ENCODE peak calls at places on chromosome 1, in six cellular contexts. One of them, this sample, is unnamed.

GRCh38 chr1:186059311-186059710 is 315.7 kb downstream of the TPR start:
- DNase-seq in K562: no peak
- DNase-seq in WTC11: no peak
- DNase-seq in endothelial cell of umbilical vein: no peak
- DNase-seq in A549: no peak
- DNase-seq in H1: no peak
- DNase-seq in this sample: no peak

GRCh38 chr1:40034869-40035268 is 5.7 kb upstream of the CAP1 start:
- DNase-seq in K562: no peak
- DNase-seq in WTC11: no peak
- DNase-seq in endothelial cell of umbilical vein: no peak
- DNase-seq in A549: no peak
- DNase-seq in H1: no peak
- DNase-seq in this sample: no peak

GRCh38 chr1:151166506-151166956 is 587 bp downstream of the SCNM1 start:
- DNase-seq in K562: no peak
- DNase-seq in WTC11: no peak
- DNase-seq in endothelial cell of umbilical vein: no peak
- DNase-seq in A549: peak; percentile 36
- DNase-seq in H1: no peak
- DNase-seq in this sample: peak; percentile 9

GRCh38 chr1:9473032-9473792 is 66.1 kb upstream of the SLC25A33 start:
- DNase-seq in K562: peak; percentile 38
- DNase-seq in WTC11: no peak
- DNase-seq in endothelial cell of umbilical vein: peak; percentile 24
- DNase-seq in A549: peak; percentile 79
- DNase-seq in H1: no peak
- DNase-seq in this sample: no peak

GRCh38 chr1:109671067-109671466 is 3.2 kb downstream of the GSTM2 start:
- DNase-seq in K562: no peak
- DNase-seq in WTC11: no peak
- DNase-seq in endothelial cell of umbilical vein: peak; percentile 0
- DNase-seq in A549: no peak
- DNase-seq in H1: no peak
- DNase-seq in this sample: no peak

GRCh38 chr1:78892251-78892650 is 114.3 kb downstream of the ADGRL4 start:
- DNase-seq in K562: no peak
- DNase-seq in WTC11: no peak
- DNase-seq in endothelial cell of umbilical vein: no peak
- DNase-seq in A549: no peak
- DNase-seq in H1: no peak
- DNase-seq in this sample: no peak

GRCh38 chr1:185670187-185670627 is 64.0 kb upstream of the HMCN1 start:
- DNase-seq in K562: peak; percentile 24
- DNase-seq in WTC11: peak; percentile 50
- DNase-seq in endothelial cell of umbilical vein: peak; percentile 74
- DNase-seq in A549: peak; percentile 50
- DNase-seq in H1: peak; percentile 62
- DNase-seq in this sample: no peak

GRCh38 chr1:177181280-177181630 is 10.5 kb downstream of the BRINP2 start:
- DNase-seq in K562: no peak
- DNase-seq in WTC11: peak; percentile 43
- DNase-seq in endothelial cell of umbilical vein: no peak
- DNase-seq in A549: no peak
- DNase-seq in H1: peak; percentile 67
- DNase-seq in this sample: no peak

GRCh38 chr1:152034654-152035405 is 2.0 kb downstream of the S100A11 start:
- DNase-seq in K562: peak; percentile 92
- DNase-seq in WTC11: peak; percentile 76
- DNase-seq in endothelial cell of umbilical vein: peak; percentile 60
- DNase-seq in A549: peak; percentile 86
- DNase-seq in H1: peak; percentile 87
- DNase-seq in this sample: peak; percentile 61

GRCh38 chr1:19454265-19455198 is 30.8 kb downstream of the CAPZB start:
- DNase-seq in K562: no peak
- DNase-seq in WTC11: no peak
- DNase-seq in endothelial cell of umbilical vein: no peak
- DNase-seq in A549: no peak
- DNase-seq in H1: no peak
- DNase-seq in this sample: no peak

GRCh38 chr1:240722788-240723187 is 110.8 kb upstream of the GREM2 start:
- DNase-seq in K562: no peak
- DNase-seq in WTC11: no peak
- DNase-seq in endothelial cell of umbilical vein: no peak
- DNase-seq in A549: no peak
- DNase-seq in H1: no peak
- DNase-seq in this sample: no peak

GRCh38 chr1:90204036-90204594 is 209.2 kb downstream of the ZNF326 start:
- DNase-seq in K562: no peak
- DNase-seq in WTC11: no peak
- DNase-seq in endothelial cell of umbilical vein: no peak
- DNase-seq in A549: no peak
- DNase-seq in H1: no peak
- DNase-seq in this sample: no peak

GRCh38 chr1:19204665-19205266 is 5.3 kb downstream of the UBR4 start:
- DNase-seq in K562: no peak
- DNase-seq in WTC11: no peak
- DNase-seq in endothelial cell of umbilical vein: no peak
- DNase-seq in A549: no peak
- DNase-seq in H1: no peak
- DNase-seq in this sample: no peak

GRCh38 chr1:197771388-197771787 is 3.9 kb downstream of the DENND1B start:
- DNase-seq in K562: no peak
- DNase-seq in WTC11: no peak
- DNase-seq in endothelial cell of umbilical vein: no peak
- DNase-seq in A549: no peak
- DNase-seq in H1: no peak
- DNase-seq in this sample: no peak

GRCh38 chr1:9701661-9702060 is 50.1 kb downstream of the PIK3CD start:
- DNase-seq in K562: no peak
- DNase-seq in WTC11: no peak
- DNase-seq in endothelial cell of umbilical vein: no peak
- DNase-seq in A549: no peak
- DNase-seq in H1: no peak
- DNase-seq in this sample: no peak

GRCh38 chr1:177355575-177355974 is 184.8 kb downstream of the BRINP2 start:
- DNase-seq in K562: peak; percentile 1
- DNase-seq in WTC11: peak; percentile 33
- DNase-seq in endothelial cell of umbilical vein: peak; percentile 6
- DNase-seq in A549: peak; percentile 13
- DNase-seq in H1: peak; percentile 62
- DNase-seq in this sample: peak; percentile 3

GRCh38 chr1:32352831-32353383 is 9.4 kb downstream of the FAM229A start:
- DNase-seq in K562: no peak
- DNase-seq in WTC11: no peak
- DNase-seq in endothelial cell of umbilical vein: no peak
- DNase-seq in A549: no peak
- DNase-seq in H1: no peak
- DNase-seq in this sample: no peak

GRCh38 chr1:245872475-245872874 is 634.6 kb downstream of the SMYD3 start:
- DNase-seq in K562: no peak
- DNase-seq in WTC11: no peak
- DNase-seq in endothelial cell of umbilical vein: no peak
- DNase-seq in A549: no peak
- DNase-seq in H1: no peak
- DNase-seq in this sample: no peak

GRCh38 chr1:32885691-32886011 is 640 bp upstream of the HPCA start:
- DNase-seq in K562: no peak
- DNase-seq in WTC11: no peak
- DNase-seq in endothelial cell of umbilical vein: no peak
- DNase-seq in A549: no peak
- DNase-seq in H1: no peak
- DNase-seq in this sample: no peak

GRCh38 chr1:31416101-31416736 is 3.2 kb downstream of the SERINC2 start:
- DNase-seq in K562: no peak
- DNase-seq in WTC11: no peak
- DNase-seq in endothelial cell of umbilical vein: no peak
- DNase-seq in A549: no peak
- DNase-seq in H1: no peak
- DNase-seq in this sample: no peak

DNA sequence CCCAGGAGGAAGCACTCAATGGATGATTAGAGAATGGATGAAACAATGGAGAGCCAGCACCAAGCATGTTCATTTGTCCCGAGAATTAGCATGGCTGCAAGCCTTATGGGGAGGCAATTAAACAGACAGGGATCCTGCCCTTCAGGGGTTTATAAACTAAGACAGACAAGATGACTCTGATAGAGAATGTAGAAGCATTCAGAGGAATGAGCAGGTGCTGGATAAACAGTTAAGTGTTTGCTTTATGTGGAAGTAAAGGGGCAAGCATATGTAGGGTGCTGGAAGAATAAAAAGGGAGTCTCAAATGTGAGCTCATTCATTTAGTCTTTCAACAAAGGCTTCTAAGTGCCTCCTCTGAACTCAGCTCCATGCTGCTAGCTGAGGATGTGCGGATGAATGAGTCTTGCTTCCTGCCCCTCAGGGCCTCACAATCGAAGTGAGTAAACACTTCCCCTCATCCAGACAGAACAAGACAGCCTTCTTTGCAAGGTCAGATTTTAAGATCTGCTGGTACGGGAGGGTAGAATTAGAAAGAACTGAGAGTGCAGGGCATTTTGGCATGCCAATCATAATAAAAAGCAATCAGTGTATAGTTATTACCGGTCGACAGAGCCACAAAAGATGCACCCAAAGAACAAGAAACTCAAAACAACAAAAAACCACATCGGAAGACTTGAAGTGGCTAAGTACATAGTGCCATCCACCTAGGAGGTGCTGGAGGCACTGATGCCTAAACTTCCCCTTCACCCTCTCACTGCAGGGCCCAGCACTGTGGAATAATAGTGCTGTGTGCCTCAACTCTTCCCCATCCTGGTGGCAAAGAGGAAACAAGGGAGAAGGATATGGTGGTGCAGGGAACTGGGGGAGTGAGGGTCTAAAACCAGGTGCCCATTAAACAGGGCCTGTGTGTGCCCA is 69.9 kb downstream of the TNR start:
- DNase-seq in K562: no peak
- DNase-seq in WTC11: no peak
- DNase-seq in endothelial cell of umbilical vein: peak; percentile 82
- DNase-seq in A549: no peak
- DNase-seq in H1: no peak
- DNase-seq in this sample: no peak
- TF ChIP-seq JUN in K562: no peak
- TF ChIP-seq JUN in WTC11: no peak
- TF ChIP-seq JUN in endothelial cell of umbilical vein: peak; percentile 71
- TF ChIP-seq JUN in A549: no peak
- TF ChIP-seq JUN in H1: no peak
- TF ChIP-seq JUN in this sample: no peak

GRCh38 chr1:1775364-1776226 is 2.7 kb downstream of the NADK start:
- DNase-seq in K562: peak; percentile 34
- DNase-seq in WTC11: no peak
- DNase-seq in endothelial cell of umbilical vein: no peak
- DNase-seq in A549: no peak
- DNase-seq in H1: no peak
- DNase-seq in this sample: no peak
- TF ChIP-seq JUN in K562: no peak
- TF ChIP-seq JUN in WTC11: no peak
- TF ChIP-seq JUN in endothelial cell of umbilical vein: no peak
- TF ChIP-seq JUN in A549: no peak
- TF ChIP-seq JUN in H1: no peak
- TF ChIP-seq JUN in this sample: no peak

DNA sequence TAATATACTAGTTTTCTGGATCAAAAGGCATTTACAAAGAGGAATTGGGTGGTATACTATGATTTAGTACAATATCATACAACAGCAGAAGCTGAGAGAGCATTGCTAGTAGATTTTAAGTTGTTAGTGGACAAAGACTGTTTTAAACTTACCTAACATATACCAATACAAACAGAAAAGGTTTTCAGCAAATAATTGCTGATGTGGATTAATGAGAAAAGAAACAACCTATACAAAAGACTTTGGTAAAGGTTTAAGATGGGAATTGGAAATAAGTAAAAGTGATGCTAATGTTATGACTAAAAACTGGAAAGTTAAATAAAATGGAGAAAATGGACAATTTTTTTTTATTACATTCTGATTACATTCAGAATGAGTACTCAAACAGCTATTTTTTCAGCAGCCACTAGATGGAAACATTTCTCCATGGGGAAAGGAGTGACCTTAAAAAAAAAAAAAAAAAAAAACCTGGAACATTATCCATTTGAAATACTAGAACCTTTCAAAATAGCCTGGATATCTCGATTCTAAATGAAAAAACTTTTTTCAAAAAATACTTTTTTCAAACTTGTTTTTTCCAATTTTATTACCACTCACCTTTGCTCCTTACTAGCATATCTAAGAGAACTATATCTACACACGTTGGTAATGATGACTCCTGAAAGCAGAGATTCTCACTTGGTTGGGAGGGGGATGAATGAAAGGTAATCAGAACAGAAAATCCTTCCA is 55.4 kb downstream of the EPRS1 start:
- DNase-seq in K562: peak; percentile 56
- DNase-seq in WTC11: no peak
- DNase-seq in endothelial cell of umbilical vein: peak; percentile 58
- DNase-seq in A549: peak; percentile 31
- DNase-seq in H1: no peak
- DNase-seq in this sample: peak; percentile 45
- TF ChIP-seq JUN in K562: no peak
- TF ChIP-seq JUN in WTC11: no peak
- TF ChIP-seq JUN in endothelial cell of umbilical vein: no peak
- TF ChIP-seq JUN in A549: no peak
- TF ChIP-seq JUN in H1: no peak
- TF ChIP-seq JUN in this sample: no peak

GRCh38 chr1:29238601-29238964 is 2.3 kb downstream of the PTPRU start:
- DNase-seq in K562: no peak
- DNase-seq in WTC11: no peak
- DNase-seq in endothelial cell of umbilical vein: no peak
- DNase-seq in A549: no peak
- DNase-seq in H1: no peak
- DNase-seq in this sample: peak; percentile 25

GRCh38 chr1:29240400-29240837 is 4.1 kb downstream of the PTPRU start:
- DNase-seq in K562: no peak
- DNase-seq in WTC11: no peak
- DNase-seq in endothelial cell of umbilical vein: no peak
- DNase-seq in A549: no peak
- DNase-seq in H1: peak; percentile 85
- DNase-seq in this sample: no peak

GRCh38 chr1:29237906-29238600 is 1.7 kb downstream of the PTPRU start:
- DNase-seq in K562: no peak
- DNase-seq in WTC11: peak; percentile 68
- DNase-seq in endothelial cell of umbilical vein: peak; percentile 5
- DNase-seq in A549: peak; percentile 12
- DNase-seq in H1: peak; percentile 72
- DNase-seq in this sample: peak; percentile 34

GRCh38 chr1:29240986-29241385 is 4.7 kb downstream of the PTPRU start:
- DNase-seq in K562: no peak
- DNase-seq in WTC11: no peak
- DNase-seq in endothelial cell of umbilical vein: no peak
- DNase-seq in A549: no peak
- DNase-seq in H1: no peak
- DNase-seq in this sample: no peak

DNA sequence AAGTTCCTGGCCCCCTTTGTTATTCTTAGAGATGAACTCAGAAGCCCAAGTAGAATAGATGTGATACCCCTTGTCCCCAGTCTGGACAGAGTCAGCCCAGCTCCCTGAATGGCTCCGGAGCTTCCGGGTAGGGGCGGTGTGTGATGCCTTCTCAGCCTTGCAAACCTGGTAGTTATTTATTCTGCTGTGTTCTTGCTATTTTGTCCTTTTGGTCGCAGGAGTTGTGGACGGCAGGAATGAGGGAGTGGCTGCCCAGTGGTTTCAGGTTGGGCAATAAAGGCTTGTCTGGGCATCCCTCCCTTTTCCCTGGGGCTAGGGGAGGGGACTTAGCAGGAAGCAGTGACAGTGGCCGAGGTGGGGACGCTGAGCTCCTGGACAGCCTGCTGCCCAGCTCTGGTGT is 2.8 kb downstream of the PTPRU start:
- DNase-seq in K562: no peak
- DNase-seq in WTC11: no peak
- DNase-seq in endothelial cell of umbilical vein: no peak
- DNase-seq in A549: peak; percentile 55
- DNase-seq in H1: no peak
- DNase-seq in this sample: peak; percentile 86
- TF ChIP-seq JUN in K562: no peak
- TF ChIP-seq JUN in WTC11: no peak
- TF ChIP-seq JUN in endothelial cell of umbilical vein: no peak
- TF ChIP-seq JUN in A549: no peak
- TF ChIP-seq JUN in H1: no peak
- TF ChIP-seq JUN in this sample: no peak